ENCODE peak calls at places on chromosomes 3 and 15, in five cellular contexts. One of them, this sample, is unnamed.
A peak's percentile ranks its signal among the peaks of the same experiment; 100 is the strongest.

GRCh38 chr3:169383770-169384169 is 279.7 kb downstream of the MECOM start:
- DNase-seq in IMR-90: no peak
- DNase-seq in astrocyte: no peak
- DNase-seq in cardiac fibroblast: no peak
- DNase-seq in breast epithelium: no peak
- DNase-seq in this sample: no peak

GRCh38 chr3:89278305-89278704 is 170.9 kb downstream of the EPHA3 start:
- DNase-seq in astrocyte: no peak
- DNase-seq in breast epithelium: no peak
- DNase-seq in cardiac fibroblast: no peak
- DNase-seq in IMR-90: no peak
- DNase-seq in this sample: no peak

GRCh38 chr3:74067296-74067695 is 442.6 kb upstream of the PDZRN3 start:
- DNase-seq in IMR-90: peak; percentile 32
- DNase-seq in cardiac fibroblast: peak; percentile 17
- DNase-seq in breast epithelium: no peak
- DNase-seq in astrocyte: no peak
- DNase-seq in this sample: no peak

GRCh38 chr3:120615863-120616599 is 19.9 kb downstream of the NDUFB4 start:
- DNase-seq in breast epithelium: no peak
- DNase-seq in IMR-90: peak; percentile 51
- DNase-seq in cardiac fibroblast: peak; percentile 98
- DNase-seq in astrocyte: peak; percentile 79
- DNase-seq in this sample: no peak

GRCh38 chr3:116552261-116552660 is 107.0 kb upstream of the LSAMP start:
- DNase-seq in astrocyte: no peak
- DNase-seq in breast epithelium: no peak
- DNase-seq in cardiac fibroblast: no peak
- DNase-seq in IMR-90: no peak
- DNase-seq in this sample: no peak

GRCh38 chr15:63420333-63420741 is 38.7 kb upstream of the CA12 start:
- DNase-seq in IMR-90: peak; percentile 43
- DNase-seq in astrocyte: peak; percentile 12
- DNase-seq in cardiac fibroblast: peak; percentile 39
- DNase-seq in breast epithelium: no peak
- DNase-seq in this sample: no peak

GRCh38 chr3:183298708-183299153 is 45.7 kb downstream of the B3GNT5 start:
- DNase-seq in IMR-90: peak; percentile 94
- DNase-seq in astrocyte: peak; percentile 92
- DNase-seq in cardiac fibroblast: peak; percentile 93
- DNase-seq in breast epithelium: no peak
- DNase-seq in this sample: peak; percentile 98

GRCh38 chr3:98185180-98185579 is 18.7 kb downstream of the OR5H15 start:
- DNase-seq in breast epithelium: no peak
- DNase-seq in astrocyte: no peak
- DNase-seq in IMR-90: no peak
- DNase-seq in cardiac fibroblast: no peak
- DNase-seq in this sample: no peak

GRCh38 chr15:44588541-44588940 is 51.6 kb downstream of the EIF3J start:
- DNase-seq in IMR-90: no peak
- DNase-seq in breast epithelium: no peak
- DNase-seq in cardiac fibroblast: no peak
- DNase-seq in astrocyte: no peak
- DNase-seq in this sample: no peak

GRCh38 chr3:82715091-82715856 is 953.8 kb upstream of the GBE1 start:
- DNase-seq in breast epithelium: no peak
- DNase-seq in astrocyte: no peak
- DNase-seq in cardiac fibroblast: no peak
- DNase-seq in IMR-90: no peak
- DNase-seq in this sample: no peak

GRCh38 chr15:62606376-62607164 is 436.0 kb upstream of the TPM1 start:
- DNase-seq in cardiac fibroblast: peak; percentile 99
- DNase-seq in breast epithelium: peak; percentile 28
- DNase-seq in astrocyte: peak; percentile 100
- DNase-seq in IMR-90: peak; percentile 100
- DNase-seq in this sample: peak; percentile 98

GRCh38 chr15:80988148-80988796 is 1.3 kb downstream of the MESD start:
- DNase-seq in IMR-90: no peak
- DNase-seq in cardiac fibroblast: no peak
- DNase-seq in astrocyte: no peak
- DNase-seq in breast epithelium: no peak
- DNase-seq in this sample: no peak
- H3K4me3 ChIP-seq in IMR-90: peak overlapping the region; percentile 73
- H3K4me3 ChIP-seq in cardiac fibroblast: peak overlapping the region; percentile 91
- H3K4me3 ChIP-seq in astrocyte: peak overlapping the region; percentile 98
- H3K4me3 ChIP-seq in breast epithelium: peak overlapping the region; percentile 81
- H3K4me3 ChIP-seq in this sample: peak overlapping the region; percentile 67

GRCh38 chr3:62316525-62316924 is 56.8 kb downstream of the FEZF2 start:
- DNase-seq in cardiac fibroblast: no peak
- DNase-seq in IMR-90: no peak
- DNase-seq in breast epithelium: no peak
- DNase-seq in astrocyte: no peak
- DNase-seq in this sample: no peak

GRCh38 chr3:62318365-62318751 is 55.0 kb downstream of the FEZF2 start:
- DNase-seq in cardiac fibroblast: no peak
- DNase-seq in breast epithelium: no peak
- DNase-seq in astrocyte: no peak
- DNase-seq in IMR-90: no peak
- DNase-seq in this sample: no peak

GRCh38 chr3:62319570-62320243 is 53.6 kb downstream of the FEZF2 start:
- DNase-seq in astrocyte: no peak
- DNase-seq in IMR-90: no peak
- DNase-seq in breast epithelium: no peak
- DNase-seq in cardiac fibroblast: no peak
- DNase-seq in this sample: no peak

GRCh38 chr3:62323241-62323640 is 50.1 kb downstream of the FEZF2 start:
- DNase-seq in breast epithelium: no peak
- DNase-seq in cardiac fibroblast: no peak
- DNase-seq in IMR-90: no peak
- DNase-seq in astrocyte: no peak
- DNase-seq in this sample: no peak

GRCh38 chr3:62318752-62319569 is 54.4 kb downstream of the FEZF2 start:
- DNase-seq in IMR-90: peak; percentile 79
- DNase-seq in astrocyte: peak; percentile 68
- DNase-seq in cardiac fibroblast: peak; percentile 89
- DNase-seq in breast epithelium: peak; percentile 80
- DNase-seq in this sample: peak; percentile 55
- H3K4me3 ChIP-seq in IMR-90: peak overlapping the region; percentile 78
- H3K4me3 ChIP-seq in astrocyte: peak overlapping the region; percentile 95
- H3K4me3 ChIP-seq in cardiac fibroblast: peak overlapping the region; percentile 70
- H3K4me3 ChIP-seq in breast epithelium: peak overlapping the region; percentile 61
- H3K4me3 ChIP-seq in this sample: peak overlapping the region; percentile 75

GRCh38 chr3:71131893-71132314 is 451.6 kb downstream of the FOXP1 start:
- DNase-seq in cardiac fibroblast: peak; percentile 11
- DNase-seq in astrocyte: no peak
- DNase-seq in breast epithelium: no peak
- DNase-seq in IMR-90: no peak
- DNase-seq in this sample: no peak
- H3K4me3 ChIP-seq in cardiac fibroblast: no peak overlapping the region
- H3K4me3 ChIP-seq in astrocyte: no peak overlapping the region
- H3K4me3 ChIP-seq in breast epithelium: no peak overlapping the region
- H3K4me3 ChIP-seq in IMR-90: no peak overlapping the region
- H3K4me3 ChIP-seq in this sample: no peak overlapping the region

GRCh38 chr3:42421818-42422796 is 11.7 kb upstream of the LYZL4 start:
- DNase-seq in IMR-90: no peak
- DNase-seq in breast epithelium: no peak
- DNase-seq in cardiac fibroblast: no peak
- DNase-seq in astrocyte: no peak
- DNase-seq in this sample: no peak
- H3K4me3 ChIP-seq in IMR-90: no peak overlapping the region
- H3K4me3 ChIP-seq in breast epithelium: no peak overlapping the region
- H3K4me3 ChIP-seq in cardiac fibroblast: no peak overlapping the region
- H3K4me3 ChIP-seq in astrocyte: no peak overlapping the region
- H3K4me3 ChIP-seq in this sample: no peak overlapping the region

DNA sequence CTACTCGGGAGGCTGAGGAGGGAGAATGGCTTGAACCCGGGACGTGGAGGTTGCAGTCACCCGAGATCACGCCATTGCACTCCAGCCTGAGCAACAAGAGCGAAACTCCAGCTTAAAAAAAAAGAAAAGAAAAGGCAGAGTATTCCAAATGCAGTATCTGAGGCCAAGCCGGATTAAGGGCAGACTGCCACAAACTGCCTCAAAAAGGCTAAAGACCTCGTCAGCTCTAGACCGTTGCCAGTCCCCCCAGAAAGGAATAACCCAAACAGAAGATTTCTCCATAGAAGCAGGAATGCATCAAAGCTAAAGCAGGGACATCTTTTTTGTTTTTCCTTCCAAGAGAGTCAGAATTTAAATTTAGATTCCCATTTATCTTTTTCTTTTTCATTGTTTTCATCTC is 72.9 kb downstream of the TM4SF4 start:
- DNase-seq in cardiac fibroblast: peak; percentile 50
- DNase-seq in breast epithelium: peak; percentile 61
- DNase-seq in astrocyte: peak; percentile 86
- DNase-seq in IMR-90: peak; percentile 63
- DNase-seq in this sample: no peak
- H3K4me3 ChIP-seq in cardiac fibroblast: no peak overlapping the region
- H3K4me3 ChIP-seq in breast epithelium: no peak overlapping the region
- H3K4me3 ChIP-seq in astrocyte: no peak overlapping the region
- H3K4me3 ChIP-seq in IMR-90: no peak overlapping the region
- H3K4me3 ChIP-seq in this sample: no peak overlapping the region

This sample was measured in skeletal muscle cell.